ENCODE peak calls at places on chromosomes 6 and 20, in five cellular contexts. G, T, I, H and C are unnamed samples.

GRCh38 chr6:7315684-7316366 is 2.8 kb upstream of the SSR1 start:
- DNase-seq in T (no peak), H (no peak), G (no peak), I (no peak), C (no peak)

GRCh38 chr20:63979549-63980316 is at the start of gene SAMD10:
- DNase-seq in I (peak; percentile 35), H (peak; percentile 69), T (peak; percentile 70), G (no peak), C (peak; percentile 56)

GRCh38 chr20:53872081-53872541 is 198.3 kb downstream of the BCAS1 start:
- DNase-seq in G (no peak), I (peak; percentile 63), T (no peak), H (no peak), C (no peak)

GRCh38 chr6:14674867-14675648 is 557.5 kb downstream of the CD83 start:
- DNase-seq in T (no peak), I (no peak), G (no peak), H (no peak), C (no peak)

GRCh38 chr6:152277826-152278247 is 359.3 kb downstream of the SYNE1 start:
- DNase-seq in T (no peak), G (no peak), H (peak; percentile 70), I (no peak), C (no peak)

GRCh38 chr20:54174452-54175175 is 828 bp upstream of the CYP24A1 start:
- DNase-seq in G (no peak), I (no peak), H (no peak), T (no peak), C (no peak)

GRCh38 chr6:47440722-47441121 is 36.9 kb upstream of the CD2AP start:
- DNase-seq in H (no peak), I (no peak), G (no peak), T (no peak), C (no peak)

GRCh38 chr6:157045831-157046454 is 268.8 kb downstream of the ARID1B start:
- DNase-seq in I (peak; percentile 44), T (peak; percentile 76), H (no peak), G (no peak), C (no peak)

GRCh38 chr20:62246872-62247652 is 8.7 kb downstream of the OSBPL2 start:
- DNase-seq in I (no peak), G (no peak), T (no peak), H (peak; percentile 87), C (no peak)

GRCh38 chr20:19993937-19994667 is 23.1 kb upstream of the NAA20 start:
- DNase-seq in T (peak; percentile 84), I (peak; percentile 62), G (no peak), H (no peak), C (no peak)

GRCh38 chr6:155452576-155452975 is 3.1 kb downstream of the NOX3 start:
- DNase-seq in I (no peak), H (no peak), G (no peak), T (no peak), C (no peak)

GRCh38 chr6:127518212-127518709 is 874 bp downstream of the MTCL3 start:
- DNase-seq in T (no peak), G (no peak), I (no peak), H (no peak), C (no peak)

GRCh38 chr6:117520603-117521002 is 38.1 kb downstream of the DCBLD1 start:
- DNase-seq in T (no peak), H (no peak), I (no peak), G (no peak), C (no peak)

GRCh38 chr6:152695317-152696043 is 2.2 kb upstream of the MYCT1 start:
- DNase-seq in H (no peak), G (no peak), T (no peak), I (peak; percentile 85), C (no peak)

GRCh38 chr20:19815553-19815991 is 57.5 kb downstream of the RIN2 start:
- DNase-seq in H (peak; percentile 62), T (peak; percentile 98), I (peak; percentile 98), G (no peak), C (no peak)

GRCh38 chr6:168393126-168393870 is 47.7 kb upstream of the SMOC2 start:
- DNase-seq in T (no peak), I (no peak), H (no peak), G (no peak), C (no peak)

GRCh38 chr20:54479138-54479906 is 3.9 kb downstream of the DOK5 start:
- DNase-seq in H (no peak), G (no peak), I (no peak), T (no peak), C (no peak)

GRCh38 chr20:472137-472846 is 10.0 kb upstream of the TBC1D20 start:
- DNase-seq in I (no peak), T (no peak), H (no peak), G (no peak), C (no peak)

GRCh38 chr20:17625246-17626051 is 55.6 kb downstream of the DSTN start:
- DNase-seq in H (peak; percentile 47), T (no peak), I (no peak), G (no peak), C (peak; percentile 29)

GRCh38 chr6:85058806-85059205 is 294.4 kb upstream of the TBX18 start:
- DNase-seq in H (no peak), T (no peak), I (no peak), G (no peak), C (no peak)

GRCh38 chr6:7155871-7156579 is 48.3 kb downstream of the RREB1 start:
- DNase-seq in I (no peak), T (no peak), G (no peak), H (no peak), C (no peak)

GRCh38 chr6:43744490-43744889 is 25.5 kb upstream of the VEGFA start:
- DNase-seq in I (no peak), G (no peak), H (no peak), T (no peak), C (no peak)

GRCh38 chr6:93423542-93423941 is 4.2 kb upstream of the EPHA7 start:
- DNase-seq in I (peak; percentile 35), H (no peak), G (no peak), T (peak; percentile 70), C (no peak)

GRCh38 chr6:155125916-155126315 is 130.8 kb downstream of the TIAM2 start:
- DNase-seq in T (no peak), I (no peak), H (no peak), G (no peak), C (no peak)

GRCh38 chr20:42987376-42988114 is 202.2 kb downstream of the PTPRT start:
- DNase-seq in G (no peak), T (no peak), I (no peak), H (no peak), C (no peak)

GRCh38 chr6:54266400-54266923 is 41.8 kb upstream of the TINAG start:
- DNase-seq in T (no peak), H (no peak), I (no peak), G (no peak), C (no peak)

GRCh38 chr6:169345198-169345597 is 91.6 kb upstream of the THBS2 start:
- DNase-seq in I (no peak), H (no peak), T (no peak), G (no peak), C (no peak)

GRCh38 chr6:168333039-168333438 is 13.5 kb upstream of the DACT2 start:
- DNase-seq in T (no peak), G (no peak), I (no peak), H (no peak), C (no peak)

GRCh38 chr6:138426500-138427123 is 22.6 kb downstream of the HEBP2 start:
- DNase-seq in T (no peak), H (no peak), G (no peak), I (no peak), C (no peak)

GRCh38 chr20:63495167-63495720 is 3.6 kb downstream of the EEF1A2 start:
- DNase-seq in T (no peak), H (no peak), I (no peak), G (no peak), C (no peak)

GRCh38 chr20:63567382-63568169 is 6.5 kb downstream of the HELZ2 start:
- DNase-seq in G (no peak), T (peak; percentile 32), I (no peak), H (peak; percentile 76), C (peak; percentile 81)

GRCh38 chr20:41530923-41531322 is 87.3 kb downstream of the CHD6 start:
- DNase-seq in T (no peak), G (no peak), H (no peak), I (no peak), C (no peak)

GRCh38 chr6:154931741-154932424 is 63.2 kb upstream of the TIAM2 start:
- DNase-seq in H (no peak), I (no peak), G (no peak), T (peak; percentile 16), C (no peak)

GRCh38 chr6:49606696-49607390 is 29.8 kb downstream of the RHAG start:
- DNase-seq in G (peak; percentile 54), T (peak; percentile 87), H (no peak), I (peak; percentile 79), C (no peak)

GRCh38 chr20:22732751-22733150 is 148.4 kb upstream of the FOXA2 start:
- DNase-seq in I (no peak), H (no peak), T (no peak), G (no peak), C (no peak)

GRCh38 chr6:3411967-3412778 is 44.7 kb downstream of the SLC22A23 start:
- DNase-seq in I (no peak), H (no peak), T (no peak), G (no peak), C (no peak)
- H3K4me1 ChIP-seq in I (no peaks in the 10 kb centered on the region), H (peaks cover 20% of the 10 kb centered on the region), T (no peaks in the 10 kb centered on the region), G (peaks cover 7% of the 10 kb centered on the region), C (peaks cover 5% of the 10 kb centered on the region)

GRCh38 chr6:36596359-36596758 is 2.2 kb downstream of the SRSF3 start:
- DNase-seq in H (no peak), T (no peak), G (no peak), I (no peak), C (no peak)

GRCh38 chr6:36597775-36598174 is 3.6 kb downstream of the SRSF3 start:
- DNase-seq in G (no peak), T (no peak), H (no peak), I (no peak), C (no peak)

GRCh38 chr6:36594816-36595167 is 630 bp downstream of the SRSF3 start:
- DNase-seq in T (no peak), G (no peak), H (no peak), I (no peak), C (no peak)

GRCh38 chr6:36594029-36594815 is at the start of gene SRSF3:
- DNase-seq in G (peak; percentile 90), T (peak; percentile 98), H (peak; percentile 98), I (peak; percentile 97), C (peak; percentile 98)

GRCh38 chr6:36595168-36595818 is 1.1 kb downstream of the SRSF3 start:
- DNase-seq in G (no peak), I (peak; percentile 52), T (peak; percentile 72), H (no peak), C (no peak)
- H3K36me3 ChIP-seq in G (peaks cover 31% of the 10 kb centered on the region), I (peaks cover 27% of the 10 kb centered on the region), T (peaks cover 21% of the 10 kb centered on the region), H (peaks cover 5% of the 10 kb centered on the region), C (peaks cover 11% of the 10 kb centered on the region)

DNA sequence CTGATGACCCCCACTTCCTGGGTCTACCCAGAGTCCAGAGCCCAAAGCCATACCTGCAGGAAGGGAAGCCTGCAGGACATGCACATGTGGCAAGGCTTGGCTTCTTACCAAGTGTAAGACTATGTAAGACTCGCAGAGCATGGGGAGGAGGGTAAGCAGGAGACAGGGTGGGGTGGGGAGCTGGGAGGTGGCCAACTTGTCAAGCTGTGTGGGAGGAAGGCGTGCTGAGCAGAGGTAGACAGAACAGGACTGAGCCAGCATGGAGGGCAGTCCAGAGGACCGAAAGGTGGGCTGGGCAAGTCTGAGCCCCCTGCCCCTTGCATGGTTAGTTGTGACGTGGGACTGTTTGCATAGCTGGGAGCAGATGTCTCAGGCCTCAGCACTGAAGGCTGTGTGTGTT is 53.4 kb upstream of the RNF24 start:
- DNase-seq in G (no peak), T (no peak), H (no peak), I (no peak), C (no peak)
- H3K27ac ChIP-seq in G (no peak overlapping the region), T (no peak overlapping the region), H (no peak overlapping the region), I (no peak overlapping the region), C (no peak overlapping the region)

GRCh38 chr6:36911946-36912555 is 26.3 kb downstream of the C6orf89 start:
- DNase-seq in G (no peak), T (no peak), H (no peak), I (peak; percentile 43), C (no peak)
- H3K4me1 ChIP-seq in G (no peaks in the 10 kb centered on the region), T (peaks cover 11% of the 10 kb centered on the region), H (peaks cover 11% of the 10 kb centered on the region), I (peaks cover 8% of the 10 kb centered on the region), C (peaks cover 15% of the 10 kb centered on the region)